ENCODE peak calls at places on chromosomes 7 and 10, in eight cellular contexts. K, R, Y, T, S, X, I and D are unnamed samples.

GRCh38 chr10:132565516-132566209 is 28.1 kb downstream of the INPP5A start:
- DNase-seq in K (no peak), R (no peak), Y (no peak), T (peak), S (no peak), X (no peak), I (no peak), D (no peak)

GRCh38 chr7:151061241-151062110 is 2.1 kb downstream of the SLC4A2 start:
- DNase-seq in K (no peak), R (no peak), Y (no peak), T (no peak), S (no peak), X (no peak), I (no peak), D (no peak)

GRCh38 chr10:117138838-117139580 is 939 bp upstream of the VAX1 start:
- DNase-seq in K (no peak), R (no peak), Y (no peak), T (no peak), S (no peak), X (no peak), I (no peak), D (no peak)

GRCh38 chr7:47337531-47337930 is 244.4 kb downstream of the TNS3 start:
- DNase-seq in K (peak), R (no peak), Y (no peak), T (peak), S (no peak), X (peak), I (no peak), D (no peak)

GRCh38 chr10:96743988-96744585 is 23.8 kb upstream of the PIK3AP1 start:
- DNase-seq in K (peak), R (peak), Y (no peak), T (peak), S (no peak), X (no peak), I (peak), D (no peak)

GRCh38 chr7:33421384-33421783 is 292.0 kb downstream of the BBS9 start:
- DNase-seq in K (no peak), R (no peak), Y (no peak), T (no peak), S (no peak), X (no peak), I (no peak), D (no peak)

GRCh38 chr10:77586719-77587423 is 50.7 kb downstream of the KCNMA1 start:
- DNase-seq in K (peak), R (peak), Y (no peak), T (peak), S (no peak), X (no peak), I (no peak), D (peak)

GRCh38 chr10:5692476-5693358 is 8.1 kb downstream of the TASOR2 start:
- DNase-seq in K (peak), R (no peak), Y (peak), T (peak), S (peak), X (no peak), I (peak), D (peak)

GRCh38 chr7:140165422-140165821 is 11.4 kb downstream of the KDM7A start:
- DNase-seq in K (peak), R (peak), Y (no peak), T (peak), S (no peak), X (no peak), I (no peak), D (peak)

GRCh38 chr7:157906583-157906982 is 569.8 kb downstream of the DNAJB6 start:
- DNase-seq in K (no peak), R (no peak), Y (no peak), T (no peak), S (no peak), X (no peak), I (no peak), D (no peak)

GRCh38 chr10:52741851-52742250 is 30.7 kb downstream of the MBL2 start:
- DNase-seq in K (no peak), R (no peak), Y (no peak), T (peak), S (no peak), X (no peak), I (no peak), D (no peak)

GRCh38 chr10:96044686-96045085 is 1.3 kb downstream of the CCNJ start:
- DNase-seq in K (peak), R (peak), Y (no peak), T (peak), S (no peak), X (peak), I (peak), D (peak)

GRCh38 chr7:78472519-78472918 is 673.9 kb downstream of the PHTF2 start:
- DNase-seq in K (peak), R (no peak), Y (no peak), T (no peak), S (no peak), X (no peak), I (no peak), D (no peak)

GRCh38 chr10:103839513-103839864 is 15.9 kb downstream of the SH3PXD2A start:
- DNase-seq in K (no peak), R (no peak), Y (no peak), T (no peak), S (no peak), X (no peak), I (no peak), D (no peak)

GRCh38 chr7:98683514-98683913 is 66.4 kb downstream of the NPTX2 start:
- DNase-seq in K (no peak), R (no peak), Y (no peak), T (no peak), S (no peak), X (no peak), I (no peak), D (no peak)

GRCh38 chr10:55628260-55628701 is 732.8 kb downstream of the ZWINT start:
- DNase-seq in K (no peak), R (no peak), Y (no peak), T (no peak), S (no peak), X (no peak), I (peak), D (no peak)

GRCh38 chr10:42874713-42875387 is 92.3 kb downstream of the BMS1 start:
- DNase-seq in K (no peak), R (no peak), Y (no peak), T (no peak), S (no peak), X (no peak), I (no peak), D (no peak)

GRCh38 chr7:158649279-158649678 is 55.3 kb downstream of the NCAPG2 start:
- DNase-seq in K (peak), R (peak), Y (no peak), T (peak), S (no peak), X (no peak), I (no peak), D (peak)

GRCh38 chr7:78226059-78226658 is 427.6 kb downstream of the PHTF2 start:
- DNase-seq in K (peak), R (no peak), Y (no peak), T (peak), S (peak), X (no peak), I (peak), D (no peak)

GRCh38 chr10:130882911-130883310 is 428.6 kb downstream of the TCERG1L start:
- DNase-seq in K (no peak), R (no peak), Y (no peak), T (no peak), S (no peak), X (no peak), I (no peak), D (no peak)

GRCh38 chr7:158821173-158822021 is 7.9 kb downstream of the ESYT2 start:
- DNase-seq in K (peak), R (peak), Y (no peak), T (peak), S (no peak), X (no peak), I (no peak), D (peak)

GRCh38 chr10:104641150-104642000 is at the start of gene SORCS3:
- DNase-seq in K (no peak), R (no peak), Y (no peak), T (no peak), S (no peak), X (no peak), I (no peak), D (no peak)

GRCh38 chr10:91035650-91036292 is 114.9 kb upstream of the ANKRD1 start:
- DNase-seq in K (no peak), R (no peak), Y (no peak), T (no peak), S (no peak), X (no peak), I (no peak), D (no peak)

GRCh38 chr7:135648235-135648634 is 14.1 kb upstream of the STMP1 start:
- DNase-seq in K (no peak), R (no peak), Y (no peak), T (no peak), S (no peak), X (no peak), I (no peak), D (no peak)

GRCh38 chr10:52232561-52233350 is 81.3 kb upstream of the DKK1 start:
- DNase-seq in K (no peak), R (no peak), Y (no peak), T (no peak), S (no peak), X (no peak), I (peak), D (no peak)

GRCh38 chr10:35208536-35208935 is 81.9 kb downstream of the CREM start:
- DNase-seq in K (no peak), R (no peak), Y (no peak), T (no peak), S (no peak), X (peak), I (peak), D (no peak)

GRCh38 chr7:154744226-154744860 is 258.6 kb downstream of the PAXIP1 start:
- DNase-seq in K (peak), R (no peak), Y (no peak), T (peak), S (peak), X (peak), I (peak), D (peak)